ENCODE peak calls at places on chromosomes 6 and 20, in four cellular contexts. U is neural progenitor cell, I is osteoblast, C is DND-41. R is an unnamed sample.

GRCh38 chr6:686528-686927 is 6.4 kb downstream of the EXOC2 start:
- DNase-seq in U (peak; percentile 34), I (peak; percentile 51), C (no peak), R (no peak)

GRCh38 chr6:130781557-130781956 is 45.6 kb upstream of the SMLR1 start:
- DNase-seq in U (no peak), I (no peak), C (peak; percentile 42), R (no peak)

GRCh38 chr6:112253842-112254816 is at the start of gene LAMA4:
- DNase-seq in U (peak; percentile 59), I (peak; percentile 85), C (no peak), R (no peak)

GRCh38 chr20:39083781-39084180 is 121.6 kb downstream of the DHX35 start:
- DNase-seq in U (no peak), I (no peak), C (no peak), R (no peak)

GRCh38 chr6:106496791-106497190 is 132.5 kb downstream of the RTN4IP1 start:
- DNase-seq in U (no peak), I (no peak), C (no peak), R (no peak)

GRCh38 chr6:52260634-52261033 is 16.3 kb upstream of the IL17F start:
- DNase-seq in U (no peak), I (no peak), C (no peak), R (no peak)

GRCh38 chr6:43368517-43369160 is 808 bp downstream of the ZNF318 start:
- DNase-seq in U (peak; percentile 89), I (peak; percentile 88), C (peak; percentile 25), R (peak; percentile 23)

GRCh38 chr20:1537731-1538058 is 19.8 kb downstream of the SIRPD start:
- DNase-seq in U (no peak), I (no peak), C (no peak), R (no peak)

GRCh38 chr20:24746351-24746685 is 202.8 kb upstream of the CST7 start:
- DNase-seq in U (no peak), I (no peak), C (peak; percentile 20), R (no peak)

GRCh38 chr20:8608470-8608869 is 460.4 kb upstream of the PLCB4 start:
- DNase-seq in U (no peak), I (no peak), C (no peak), R (no peak)

GRCh38 chr6:14758421-14759043 is 487.3 kb upstream of the JARID2 start:
- DNase-seq in U (no peak), I (no peak), C (no peak), R (no peak)

GRCh38 chr6:45691426-45691825 is 313.7 kb upstream of the SUPT3H start:
- DNase-seq in U (no peak), I (peak; percentile 25), C (no peak), R (no peak)

GRCh38 chr6:20038805-20039204 is 173.5 kb downstream of the MBOAT1 start:
- DNase-seq in U (no peak), I (no peak), C (no peak), R (no peak)

GRCh38 chr6:12033770-12034169 is 21.7 kb downstream of the HIVEP1 start:
- DNase-seq in U (no peak), I (peak; percentile 4), C (no peak), R (no peak)

GRCh38 chr20:32902456-32903420 is 44.0 kb downstream of the EFCAB8 start:
- DNase-seq in U (peak; percentile 77), I (peak; percentile 97), C (peak; percentile 77), R (peak; percentile 64)

GRCh38 chr6:63882208-63882607 is 246.6 kb downstream of the PHF3 start:
- DNase-seq in U (peak; percentile 42), I (no peak), C (no peak), R (no peak)

GRCh38 chr6:104766601-104767000 is 93.1 kb downstream of the HACE1 start:
- DNase-seq in U (no peak), I (no peak), C (no peak), R (no peak)

GRCh38 chr20:4973330-4974097 is 27.8 kb downstream of the SLC23A2 start:
- DNase-seq in U (no peak), I (peak; percentile 88), C (no peak), R (peak; percentile 76)

GRCh38 chr6:114194362-114195343 is 148.2 kb downstream of the HS3ST5 start:
- DNase-seq in U (no peak), I (no peak), C (peak; percentile 4), R (no peak)

GRCh38 chr6:104409913-104410312 is 449.8 kb downstream of the HACE1 start:
- DNase-seq in U (no peak), I (no peak), C (no peak), R (no peak)

GRCh38 chr6:105879902-105880547 is 206.1 kb upstream of the PRDM1 start:
- DNase-seq in U (no peak), I (no peak), C (no peak), R (peak; percentile 50)

GRCh38 chr6:116100419-116101297 is at the start of gene NT5DC1:
- DNase-seq in U (peak; percentile 92), I (peak; percentile 94), C (peak; percentile 64), R (peak; percentile 85)

GRCh38 chr6:31888281-31889258 is 8.9 kb downstream of the EHMT2 start:
- DNase-seq in U (peak; percentile 66), I (peak; percentile 92), C (peak; percentile 48), R (no peak)

GRCh38 chr6:26553264-26553738 is 15.1 kb downstream of the HMGN4 start:
- DNase-seq in U (peak; percentile 83), I (no peak), C (peak; percentile 81), R (peak; percentile 73)

GRCh38 chr6:101146389-101146788 is 247.1 kb upstream of the GRIK2 start:
- DNase-seq in U (no peak), I (no peak), C (no peak), R (no peak)

GRCh38 chr6:150229775-150230561 is 87.1 kb downstream of the PPP1R14C start:
- DNase-seq in U (no peak), I (peak; percentile 81), C (no peak), R (no peak)

GRCh38 chr6:80214436-80215022 is 108.1 kb downstream of the BCKDHB start:
- DNase-seq in U (peak; percentile 74), I (peak; percentile 77), C (peak; percentile 13), R (peak; percentile 49)

GRCh38 chr20:54076259-54076658 is 5.9 kb upstream of the BCAS1 start:
- DNase-seq in U (no peak), I (no peak), C (no peak), R (no peak)
- H3K4me2 ChIP-seq in U (no peak overlapping the region), I (no peak overlapping the region), C (no peak overlapping the region), R (no peak overlapping the region)

GRCh38 chr6:144583614-144583954 is 298.4 kb downstream of the UTRN start:
- DNase-seq in U (no peak), I (no peak), C (no peak), R (no peak)

GRCh38 chr6:144581807-144582537 is 296.8 kb downstream of the UTRN start:
- DNase-seq in U (peak; percentile 63), I (no peak), C (peak; percentile 62), R (no peak)

GRCh38 chr6:144582939-144583613 is 297.9 kb downstream of the UTRN start:
- DNase-seq in U (peak; percentile 27), I (no peak), C (peak; percentile 88), R (peak; percentile 82)

GRCh38 chr6:144586986-144587385 is 301.9 kb downstream of the UTRN start:
- DNase-seq in U (no peak), I (peak; percentile 30), C (no peak), R (no peak)

GRCh38 chr6:144585217-144585814 is 300.2 kb downstream of the UTRN start:
- DNase-seq in U (peak; percentile 56), I (no peak), C (peak; percentile 43), R (peak; percentile 15)
- H3K4me2 ChIP-seq in U (no peak overlapping the region), I (peak overlapping the region; percentile 28), C (peak overlapping the region; percentile 89), R (no peak overlapping the region)

GRCh38 chr6:137414599-137414998 is 79.6 kb downstream of the OLIG3 start:
- DNase-seq in U (peak; percentile 16), I (no peak), C (no peak), R (no peak)

GRCh38 chr6:137413482-137413881 is 80.7 kb downstream of the OLIG3 start:
- DNase-seq in U (peak; percentile 42), I (no peak), C (no peak), R (no peak)

GRCh38 chr6:137416376-137417109 is 77.7 kb downstream of the OLIG3 start:
- DNase-seq in U (no peak), I (peak; percentile 8), C (no peak), R (peak; percentile 61)

GRCh38 chr6:137415834-137416190 is 78.4 kb downstream of the OLIG3 start:
- DNase-seq in U (no peak), I (no peak), C (no peak), R (no peak)

GRCh38 chr6:137415127-137415833 is 78.9 kb downstream of the OLIG3 start:
- DNase-seq in U (peak; percentile 82), I (peak; percentile 50), C (no peak), R (peak; percentile 87)
- H3K4me2 ChIP-seq in U (peak overlapping the region; percentile 73), I (peak overlapping the region; percentile 96), C (no peak overlapping the region), R (peak overlapping the region; percentile 70)

GRCh38 chr6:158056355-158056754 is 74.7 kb downstream of the SYNJ2 start:
- DNase-seq in U (no peak), I (no peak), C (no peak), R (no peak)

GRCh38 chr6:158058156-158058723 is 76.6 kb downstream of the SYNJ2 start:
- DNase-seq in U (no peak), I (no peak), C (no peak), R (no peak)

GRCh38 chr6:158057213-158057987 is 75.7 kb downstream of the SYNJ2 start:
- DNase-seq in U (no peak), I (peak; percentile 97), C (no peak), R (no peak)

GRCh38 chr6:158059108-158059507 is 77.4 kb downstream of the SYNJ2 start:
- DNase-seq in U (no peak), I (peak; percentile 8), C (no peak), R (no peak)

DNA sequence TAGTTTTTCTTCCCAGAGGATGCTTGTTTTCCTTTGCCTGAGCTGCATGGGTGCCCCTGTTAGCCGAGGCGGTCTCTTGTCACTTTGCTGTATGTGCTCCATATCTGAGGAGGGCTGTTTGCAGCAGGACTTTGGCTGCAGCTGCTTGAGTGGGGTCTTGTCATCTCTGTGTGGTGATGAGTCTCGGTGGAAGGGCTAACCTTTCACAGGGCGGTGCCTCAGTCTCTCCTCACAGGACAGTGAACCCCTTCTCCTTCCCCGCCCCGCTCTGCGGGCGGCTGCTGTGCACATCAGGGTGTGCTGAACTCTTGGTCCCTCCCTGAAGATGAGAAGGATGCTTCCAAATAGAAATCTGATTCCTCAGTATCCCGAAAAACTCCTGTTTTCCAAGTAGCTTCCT is 75.1 kb downstream of the SYNJ2 start:
- DNase-seq in U (no peak), I (peak; percentile 22), C (no peak), R (no peak)
- H3K4me2 ChIP-seq in U (no peak overlapping the region), I (peak overlapping the region; percentile 54), C (no peak overlapping the region), R (no peak overlapping the region)

DNA sequence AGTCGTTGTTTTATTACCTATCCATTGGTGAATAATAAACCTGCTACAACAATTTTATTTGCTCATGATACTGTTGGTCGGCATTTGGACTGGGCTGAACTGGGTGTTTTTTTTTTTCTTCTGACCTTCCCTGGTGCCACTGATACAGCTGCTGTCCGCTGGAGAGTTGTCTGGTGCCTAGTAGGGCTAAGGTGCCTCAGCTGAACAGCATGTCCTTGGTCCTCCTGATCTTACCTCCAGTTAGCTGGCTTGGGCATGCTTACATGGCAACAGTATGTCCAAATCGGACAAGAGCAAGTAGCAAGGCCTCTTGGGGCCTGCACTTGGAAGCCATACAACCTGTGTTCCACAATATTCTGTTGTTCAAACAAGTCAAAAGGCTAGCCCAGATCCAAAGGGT is 563.4 kb downstream of the BMP2 start:
- DNase-seq in U (no peak), I (no peak), C (no peak), R (no peak)
- H3K4me2 ChIP-seq in U (no peak overlapping the region), I (no peak overlapping the region), C (no peak overlapping the region), R (no peak overlapping the region)

R was measured in MM.1S.